ENCODE peak calls at places on chromosomes 1 and 21, in seven cellular contexts. S is suprapubic skin, J is K562, Y is heart right ventricle, Q is neural progenitor cell, X is HCT116, B is dorsolateral prefrontal cortex. P is an unnamed sample. For H3K27me3, the result is how much of the 10 kb centered on the place peaks cover.

GRCh38 chr21:29154270-29154669 is 23.8 kb downstream of the MAP3K7CL start:
- DNase-seq in S (no peak), J (no peak), Y (no peak), Q (no peak), X (no peak), B (no peak), P (no peak)

GRCh38 chr1:233188061-233188460 is 107.5 kb downstream of the PCNX2 start:
- DNase-seq in S (no peak), J (no peak), Y (no peak), Q (no peak), X (no peak), B (no peak), P (no peak)

GRCh38 chr1:234656981-234657651 is 47.1 kb upstream of the IRF2BP2 start:
- DNase-seq in S (no peak), J (no peak), Y (no peak), Q (no peak), X (peak), B (no peak), P (peak)

GRCh38 chr1:10107985-10108663 is 75.4 kb downstream of the UBE4B start:
- DNase-seq in S (no peak), J (no peak), Y (no peak), Q (no peak), X (peak), B (no peak), P (no peak)

GRCh38 chr1:3068400-3069361 is at the start of gene PRDM16:
- DNase-seq in S (peak), J (no peak), Y (no peak), Q (peak), X (peak), B (no peak), P (no peak)

GRCh38 chr1:170085089-170085488 is 10.6 kb upstream of the KIFAP3 start:
- DNase-seq in S (no peak), J (peak), Y (no peak), Q (no peak), X (no peak), B (no peak), P (no peak)

GRCh38 chr1:153849487-153850185 is 73.1 kb downstream of the GATAD2B start:
- DNase-seq in S (no peak), J (no peak), Y (no peak), Q (no peak), X (no peak), B (no peak), P (no peak)

GRCh38 chr21:41802684-41803083 is 35.8 kb upstream of the RIPK4 start:
- DNase-seq in S (peak), J (no peak), Y (peak), Q (no peak), X (no peak), B (peak), P (peak)

GRCh38 chr1:207711285-207711684 is 40.6 kb upstream of the CD46 start:
- DNase-seq in S (no peak), J (no peak), Y (no peak), Q (peak), X (peak), B (no peak), P (no peak)

GRCh38 chr1:47388548-47389238 is 27.4 kb upstream of the FOXE3 start:
- DNase-seq in S (no peak), J (peak), Y (peak), Q (peak), X (peak), B (peak), P (peak)

GRCh38 chr1:47386268-47386667 is 29.8 kb upstream of the FOXE3 start:
- DNase-seq in S (no peak), J (no peak), Y (no peak), Q (no peak), X (no peak), B (no peak), P (no peak)

GRCh38 chr1:47390843-47391242 is 25.2 kb upstream of the FOXE3 start:
- DNase-seq in S (no peak), J (no peak), Y (no peak), Q (no peak), X (no peak), B (no peak), P (peak)

GRCh38 chr1:47389735-47390134 is 26.4 kb upstream of the FOXE3 start:
- DNase-seq in S (no peak), J (no peak), Y (no peak), Q (no peak), X (no peak), B (no peak), P (no peak)

DNA sequence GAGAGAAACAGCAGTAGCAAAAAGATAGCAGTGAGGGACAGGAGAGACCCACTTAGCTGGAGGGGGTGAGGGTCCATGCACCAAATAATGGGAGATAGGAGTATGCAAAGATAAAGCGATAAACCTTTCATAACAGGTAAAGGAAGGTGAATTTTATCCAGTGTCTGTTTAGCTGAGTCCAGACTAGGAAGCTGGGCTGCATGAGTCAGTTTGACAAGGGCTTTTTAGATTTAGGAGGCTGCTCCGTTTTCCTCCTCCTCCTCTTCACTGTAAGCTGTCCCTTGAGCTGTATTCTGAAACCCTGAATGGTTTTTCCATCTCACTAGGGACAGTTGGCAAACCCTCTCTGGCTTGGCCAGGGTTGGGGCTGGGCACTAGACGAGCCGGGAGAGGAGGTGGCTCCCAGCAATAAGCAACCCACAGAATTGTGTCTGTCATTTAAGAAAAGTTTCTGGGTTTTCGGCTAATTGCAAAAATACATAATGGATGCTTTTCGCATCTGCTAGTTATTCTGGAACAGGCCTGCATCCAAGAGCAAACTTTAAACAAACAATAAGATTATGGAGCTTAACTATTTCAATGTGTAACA is 28.1 kb upstream of the FOXE3 start:
- DNase-seq in S (no peak), J (no peak), Y (no peak), Q (no peak), X (no peak), B (no peak), P (no peak)
- H3K27me3 ChIP-seq in S (under half), J (under half), Y (under half), Q (under half), X (under half), B (under half), P (under half)

DNA sequence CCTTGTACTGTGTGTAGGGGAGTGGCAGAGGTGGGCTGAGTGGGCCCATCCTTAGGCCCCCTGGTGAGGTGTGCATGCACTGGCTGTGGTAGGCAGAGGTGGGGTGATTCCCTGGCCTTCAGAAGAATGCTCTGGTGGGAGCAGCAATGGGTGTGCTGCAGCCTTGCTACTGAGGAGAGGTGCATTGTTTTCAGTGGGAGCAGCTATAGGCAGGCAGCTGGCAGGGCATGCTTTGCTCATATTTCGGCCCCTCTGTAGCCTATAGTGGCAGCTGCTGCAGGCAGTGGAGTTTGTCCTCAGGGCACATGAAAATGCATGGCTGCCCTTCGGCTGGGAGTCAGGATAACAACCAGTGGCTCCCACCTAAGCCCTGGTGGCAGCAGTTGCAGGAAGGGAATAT is 10.1 kb upstream of the KCTD3 start:
- DNase-seq in S (no peak), J (no peak), Y (no peak), Q (no peak), X (no peak), B (no peak), P (no peak)
- H3K27me3 ChIP-seq in S (under half), J (under half), Y (under half), Q (under half), X (under half), B (under half), P (under half)

GRCh38 chr21:45981154-45981606 is 390 bp upstream of the COL6A1 start:
- DNase-seq in S (peak), J (peak), Y (peak), Q (peak), X (peak), B (peak), P (peak)
- H3K27me3 ChIP-seq in S (under half), J (half or more), Y (under half), Q (half or more), X (under half), B (under half), P (under half)

GRCh38 chr1:35406103-35406502 is 137.6 kb downstream of the ZMYM4 start:
- DNase-seq in S (no peak), J (no peak), Y (no peak), Q (no peak), X (no peak), B (no peak), P (no peak)
- H3K27me3 ChIP-seq in S (under half), J (under half), Y (under half), Q (under half), X (under half), B (under half), P (under half)

P was measured in transverse colon.